ENCODE peak calls at places on chromosome 3, in six cellular contexts. F is upper lobe of left lung, C is right lobe of liver, N is HCT116, U is heart left ventricle, W is endothelial cell of umbilical vein. Q is an unnamed sample.
A peak's percentile ranks its signal among the peaks of the same experiment; 100 is the strongest.

GRCh38 chr3:95154775-95155174 is 1091.9 kb downstream of the NSUN3 start:
- DNase-seq in F (no peak), C (no peak), N (no peak), U (no peak), W (no peak), Q (no peak)

GRCh38 chr3:28544236-28544635 is 195.6 kb upstream of the AZI2 start:
- DNase-seq in F (no peak), C (no peak), N (no peak), U (no peak), W (no peak), Q (no peak)

GRCh38 chr3:171783086-171783485 is 27.2 kb downstream of the PLD1 start:
- DNase-seq in F (no peak), C (no peak), N (no peak), U (no peak), W (no peak), Q (no peak)

GRCh38 chr3:179146911-179147570 is 1.1 kb upstream of the PIK3CA start:
- DNase-seq in F (no peak), C (no peak), N (peak; percentile 71), U (no peak), W (peak; percentile 91), Q (no peak)

GRCh38 chr3:159894386-159894785 is 94.2 kb upstream of the IL12A start:
- DNase-seq in F (no peak), C (no peak), N (no peak), U (no peak), W (no peak), Q (no peak)

GRCh38 chr3:52406231-52406661 is 38.7 kb downstream of the SEMA3G start:
- DNase-seq in F (no peak), C (peak; percentile 53), N (no peak), U (peak; percentile 20), W (no peak), Q (peak; percentile 52)

GRCh38 chr3:125059488-125060245 is 3.9 kb upstream of the HEG1 start:
- DNase-seq in F (no peak), C (no peak), N (no peak), U (no peak), W (peak; percentile 11), Q (peak; percentile 17)

GRCh38 chr3:155197786-155198185 is 95.7 kb downstream of the STRIT1 start:
- DNase-seq in F (no peak), C (no peak), N (no peak), U (no peak), W (no peak), Q (no peak)

GRCh38 chr3:60079076-60079475 is 1029.3 kb upstream of the CFAP20DC start:
- DNase-seq in F (no peak), C (no peak), N (no peak), U (no peak), W (no peak), Q (no peak)

GRCh38 chr3:132726341-132726823 is 4.2 kb upstream of the NPHP3 start:
- DNase-seq in F (no peak), C (no peak), N (no peak), U (no peak), W (peak; percentile 68), Q (no peak)

DNA sequence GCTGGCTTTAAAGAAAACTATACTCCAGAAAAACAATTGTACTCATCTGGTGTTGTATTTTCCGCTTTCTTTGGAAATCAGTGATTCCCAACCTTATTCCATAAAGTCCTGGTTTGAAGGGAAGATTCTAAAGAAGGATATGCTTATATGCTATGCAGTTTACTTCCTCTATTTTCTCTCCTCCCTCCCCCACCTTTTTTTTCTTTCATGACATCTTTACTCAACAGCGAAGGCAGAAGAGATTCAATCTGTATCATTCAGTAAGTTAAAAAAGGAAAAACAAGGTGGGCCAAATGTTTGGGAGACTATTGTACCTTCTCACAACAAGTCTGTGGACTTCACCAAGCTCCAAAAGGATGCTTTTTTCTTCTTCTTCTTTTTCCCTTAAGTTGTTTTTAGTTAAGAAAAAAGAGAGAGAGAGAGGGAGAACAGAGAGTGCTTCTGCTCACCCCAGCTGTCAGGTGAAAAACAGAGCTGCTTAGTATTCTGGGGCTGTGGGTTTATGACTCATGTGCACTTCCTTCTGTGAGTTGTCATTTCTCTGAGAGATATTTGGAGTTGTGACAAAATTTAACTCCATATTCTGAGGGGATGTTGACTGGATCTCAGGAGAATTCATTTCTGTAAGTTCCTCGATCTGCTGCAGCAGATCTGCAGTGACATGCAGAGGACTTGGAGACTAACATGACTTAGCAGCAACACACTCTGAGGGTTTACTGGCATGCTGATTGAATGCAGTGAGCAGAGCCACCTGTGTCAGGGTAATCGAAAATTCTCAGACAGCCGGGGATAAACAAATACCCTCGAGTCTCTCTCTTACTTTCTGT is 70.7 kb downstream of the SSR3 start:
- DNase-seq in F (no peak), C (no peak), N (peak; percentile 8), U (no peak), W (peak; percentile 82), Q (peak; percentile 77)
- TF ChIP-seq POLR2A in F (no peak), C (no peak), N (no peak), U (no peak), W (no peak), Q (no peak)

GRCh38 chr3:189584609-189585008 is 46.6 kb upstream of the TP63 start:
- DNase-seq in F (no peak), C (no peak), N (no peak), U (no peak), W (no peak), Q (no peak)
- H3K27ac ChIP-seq in F (no peak overlapping the region), C (no peak overlapping the region), N (no peak overlapping the region), U (no peak overlapping the region), W (no peak overlapping the region), Q (no peak overlapping the region)

DNA sequence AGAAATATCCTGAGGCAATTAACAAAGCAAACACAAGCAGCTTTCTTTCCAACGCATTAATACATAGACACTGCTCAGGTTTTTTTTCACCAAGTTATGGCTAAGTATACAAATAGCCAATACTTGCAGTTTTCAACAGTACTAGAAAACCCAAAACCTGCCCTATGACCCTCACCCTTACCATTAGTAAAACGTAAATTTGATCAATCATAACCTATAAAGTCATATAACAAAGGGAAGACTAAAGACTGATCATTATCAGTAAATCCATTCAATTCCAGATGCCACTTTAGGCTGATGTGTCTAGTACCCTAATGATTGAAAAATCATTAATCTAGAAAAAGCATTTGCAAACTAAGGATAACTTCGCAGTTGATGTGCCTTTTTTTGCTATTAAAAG is 3.2 kb downstream of the SERP1 start:
- DNase-seq in F (no peak), C (no peak), N (no peak), U (no peak), W (no peak), Q (no peak)
- H3K4me1 ChIP-seq in F (peaks cover 31% of the 10 kb centered on the region), C (peaks cover 22% of the 10 kb centered on the region), N (peaks cover 16% of the 10 kb centered on the region), U (peaks cover 8% of the 10 kb centered on the region), W (peaks cover 22% of the 10 kb centered on the region), Q (no peaks in the 10 kb centered on the region)

DNA sequence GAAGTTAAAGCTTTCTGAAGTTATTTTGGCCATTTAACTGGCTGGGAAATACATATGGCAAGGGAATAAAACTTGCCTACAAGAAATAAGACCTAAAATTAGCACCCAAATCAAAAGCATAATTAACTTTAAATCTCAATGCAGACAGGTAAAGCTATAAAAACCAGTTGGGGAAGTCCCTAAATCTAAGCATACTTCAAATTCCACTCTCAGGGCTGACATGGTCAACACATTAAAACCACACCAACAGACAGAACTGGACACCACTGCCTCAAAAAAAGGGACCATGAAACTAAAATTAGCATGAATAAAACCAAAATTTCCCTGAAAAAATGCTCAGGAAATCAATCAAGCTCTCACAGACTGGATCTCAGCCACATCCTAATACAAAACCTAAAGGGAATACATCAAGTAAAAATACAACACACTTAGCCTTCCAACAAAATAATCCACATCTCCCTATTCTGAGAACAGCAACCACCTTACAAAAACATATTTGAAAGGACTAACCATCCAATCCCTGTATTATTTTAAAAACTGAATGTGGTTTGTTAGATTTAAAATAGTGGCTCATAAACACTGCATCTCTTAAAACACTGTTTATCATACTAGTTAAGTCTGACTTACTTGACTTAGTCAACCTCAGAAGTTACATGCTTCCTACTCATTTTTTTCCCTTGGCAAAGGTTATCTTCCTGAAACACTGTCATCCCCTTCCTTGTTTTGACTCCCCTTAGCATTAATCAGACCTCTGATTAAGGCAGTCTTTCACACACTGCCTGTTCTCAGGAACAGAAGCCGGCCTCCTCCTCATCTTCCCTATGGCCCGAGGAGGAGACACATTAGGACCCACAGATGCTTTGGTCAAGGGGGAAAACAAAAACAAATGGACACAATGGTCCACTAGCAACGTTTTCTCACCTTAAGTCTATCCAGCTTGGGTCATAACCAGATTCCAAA is 8.3 kb downstream of the TRA2B start:
- DNase-seq in F (no peak), C (no peak), N (no peak), U (no peak), W (peak; percentile 76), Q (no peak)
- TF ChIP-seq POLR2A in F (no peak), C (no peak), N (no peak), U (no peak), W (peak; percentile 48), Q (no peak)

GRCh38 chr3:50327943-50328691 is at the start of gene TUSC2:
- DNase-seq in F (peak; percentile 95), C (peak; percentile 97), N (peak; percentile 93), U (peak; percentile 98), W (peak; percentile 97), Q (peak; percentile 99)
- H3K27ac ChIP-seq in F (peak within 1 kb of the TSS; percentile 77), C (peak within 1 kb of the TSS; percentile 72), N (peak within 1 kb of the TSS; percentile 61), U (peak within 1 kb of the TSS; percentile 91), W (peak within 1 kb of the TSS; percentile 70), Q (peak within 1 kb of the TSS; percentile 93)